ENCODE peak calls at places on chromosomes 7 and 10, in eight cellular contexts. L is choroid plexus epithelial cell, Z is fibroblast of the aortic adventitia, N is bronchial epithelial cell, A is A549, H is pancreas, K is fibroblast of lung, M is fibroblast of pulmonary artery. V is an unnamed sample.

GRCh38 chr10:26095781-26096180 is 120.8 kb upstream of the GAD2 start:
- DNase-seq in L (no peak), Z (no peak), N (no peak), A (no peak), H (no peak), K (no peak), M (no peak), V (no peak)

GRCh38 chr7:4479367-4480039 is 202.6 kb upstream of the FOXK1 start:
- DNase-seq in L (peak), Z (no peak), N (peak), A (peak), H (peak), K (peak), M (peak), V (peak)

GRCh38 chr7:134888141-134888740 is 98.1 kb upstream of the AGBL3 start:
- DNase-seq in L (no peak), Z (no peak), N (peak), A (no peak), H (no peak), K (no peak), M (no peak), V (no peak)

GRCh38 chr7:131627589-131628212 is 71.3 kb upstream of the PODXL start:
- DNase-seq in L (no peak), Z (no peak), N (no peak), A (no peak), H (no peak), K (peak), M (no peak), V (no peak)

GRCh38 chr10:11510714-11511113 is 100.7 kb downstream of the USP6NL start:
- DNase-seq in L (no peak), Z (no peak), N (no peak), A (no peak), H (no peak), K (no peak), M (no peak), V (no peak)

GRCh38 chr10:73887038-73888015 is 13.0 kb upstream of the CAMK2G start:
- DNase-seq in L (peak), Z (peak), N (peak), A (peak), H (peak), K (peak), M (peak), V (peak)

GRCh38 chr7:1854521-1855395 is 184.7 kb downstream of the ELFN1 start:
- DNase-seq in L (no peak), Z (no peak), N (no peak), A (no peak), H (no peak), K (no peak), M (no peak), V (no peak)

GRCh38 chr10:110373059-110373458 is 68.3 kb upstream of the SMNDC1 start:
- DNase-seq in L (no peak), Z (no peak), N (peak), A (no peak), H (no peak), K (no peak), M (no peak), V (peak)

GRCh38 chr10:89867964-89868363 is 166.6 kb downstream of the KIF20B start:
- DNase-seq in L (peak), Z (no peak), N (peak), A (no peak), H (no peak), K (peak), M (peak), V (peak)

GRCh38 chr10:13001041-13001886 is at the start of gene CCDC3:
- DNase-seq in L (no peak), Z (no peak), N (no peak), A (no peak), H (peak), K (no peak), M (no peak), V (no peak)

GRCh38 chr7:135799881-135800280 is 51.3 kb upstream of the FAM180A start:
- DNase-seq in L (no peak), Z (no peak), N (no peak), A (no peak), H (no peak), K (no peak), M (no peak), V (no peak)

GRCh38 chr10:24488631-24489030 is 235.1 kb downstream of the ARHGAP21 start:
- DNase-seq in L (no peak), Z (no peak), N (peak), A (no peak), H (peak), K (no peak), M (no peak), V (no peak)

GRCh38 chr10:88270871-88271713 is 312.0 kb downstream of the RNLS start:
- DNase-seq in L (peak), Z (peak), N (peak), A (no peak), H (no peak), K (no peak), M (peak), V (peak)

GRCh38 chr10:123043409-123043925 is 34.7 kb downstream of the ACADSB start:
- DNase-seq in L (peak), Z (peak), N (peak), A (peak), H (peak), K (peak), M (peak), V (peak)

GRCh38 chr7:22561356-22561755 is 61.4 kb upstream of the STEAP1B start:
- DNase-seq in L (peak), Z (peak), N (peak), A (peak), H (peak), K (peak), M (peak), V (peak)

GRCh38 chr10:34244787-34245484 is 570.2 kb downstream of the PARD3 start:
- DNase-seq in L (no peak), Z (no peak), N (no peak), A (no peak), H (no peak), K (no peak), M (no peak), V (no peak)

GRCh38 chr7:149635561-149636329 is 137.6 kb downstream of the ZNF467 start:
- DNase-seq in L (no peak), Z (no peak), N (peak), A (peak), H (no peak), K (no peak), M (no peak), V (peak)

GRCh38 chr10:62130948-62131347 is 137.7 kb downstream of the RTKN2 start:
- DNase-seq in L (peak), Z (peak), N (peak), A (no peak), H (no peak), K (peak), M (peak), V (peak)

GRCh38 chr7:2063562-2064360 is 169.0 kb downstream of the MAD1L1 start:
- DNase-seq in L (peak), Z (peak), N (peak), A (peak), H (no peak), K (peak), M (peak), V (peak)

GRCh38 chr7:99374121-99375064 is at the start of gene ARPC1B:
- DNase-seq in L (peak), Z (peak), N (peak), A (peak), H (peak), K (peak), M (peak), V (peak)

GRCh38 chr7:16753932-16754571 is 497 bp downstream of the TSPAN13 start:
- DNase-seq in L (no peak), Z (no peak), N (no peak), A (no peak), H (peak), K (peak), M (peak), V (no peak)

GRCh38 chr10:79378647-79379511 is 31.6 kb downstream of the PPIF start:
- DNase-seq in L (no peak), Z (no peak), N (no peak), A (no peak), H (no peak), K (no peak), M (no peak), V (no peak)

GRCh38 chr7:123285076-123285700 is 85.4 kb upstream of the SLC13A1 start:
- DNase-seq in L (no peak), Z (no peak), N (no peak), A (no peak), H (no peak), K (no peak), M (no peak), V (no peak)

GRCh38 chr7:45186261-45186813 is 28.7 kb downstream of the RAMP3 start:
- DNase-seq in L (no peak), Z (no peak), N (no peak), A (no peak), H (no peak), K (no peak), M (no peak), V (no peak)

GRCh38 chr10:124180044-124180745 is 86.8 kb upstream of the CHST15 start:
- DNase-seq in L (no peak), Z (no peak), N (no peak), A (no peak), H (no peak), K (no peak), M (no peak), V (no peak)

GRCh38 chr10:11553773-11554381 is 57.6 kb downstream of the USP6NL start:
- DNase-seq in L (no peak), Z (no peak), N (no peak), A (no peak), H (no peak), K (no peak), M (no peak), V (no peak)

GRCh38 chr10:92810934-92811532 is 37.3 kb upstream of the EXOC6 start:
- DNase-seq in L (no peak), Z (no peak), N (no peak), A (no peak), H (no peak), K (no peak), M (no peak), V (no peak)

GRCh38 chr10:12788277-12788676 is 213.2 kb downstream of the CCDC3 start:
- DNase-seq in L (no peak), Z (no peak), N (no peak), A (no peak), H (no peak), K (no peak), M (no peak), V (no peak)

GRCh38 chr7:13327669-13328068 is 640.2 kb downstream of the ARL4A start:
- DNase-seq in L (peak), Z (peak), N (no peak), A (no peak), H (no peak), K (peak), M (peak), V (peak)

GRCh38 chr7:148721390-148721789 is 22.7 kb downstream of the CUL1 start:
- DNase-seq in L (no peak), Z (no peak), N (no peak), A (no peak), H (no peak), K (no peak), M (no peak), V (no peak)

GRCh38 chr7:105212236-105212635 is 176.5 kb downstream of the SRPK2 start:
- DNase-seq in L (peak), Z (no peak), N (no peak), A (no peak), H (no peak), K (no peak), M (no peak), V (no peak)

GRCh38 chr10:71613303-71613777 is 106.2 kb downstream of the C10orf105 start:
- DNase-seq in L (no peak), Z (peak), N (peak), A (no peak), H (no peak), K (peak), M (peak), V (peak)
- H3K4me3 ChIP-seq in L (no peak), Z (no peak), N (no peak), A (no peak), H (no peak), K (no peak), M (no peak), V (no peak)

DNA sequence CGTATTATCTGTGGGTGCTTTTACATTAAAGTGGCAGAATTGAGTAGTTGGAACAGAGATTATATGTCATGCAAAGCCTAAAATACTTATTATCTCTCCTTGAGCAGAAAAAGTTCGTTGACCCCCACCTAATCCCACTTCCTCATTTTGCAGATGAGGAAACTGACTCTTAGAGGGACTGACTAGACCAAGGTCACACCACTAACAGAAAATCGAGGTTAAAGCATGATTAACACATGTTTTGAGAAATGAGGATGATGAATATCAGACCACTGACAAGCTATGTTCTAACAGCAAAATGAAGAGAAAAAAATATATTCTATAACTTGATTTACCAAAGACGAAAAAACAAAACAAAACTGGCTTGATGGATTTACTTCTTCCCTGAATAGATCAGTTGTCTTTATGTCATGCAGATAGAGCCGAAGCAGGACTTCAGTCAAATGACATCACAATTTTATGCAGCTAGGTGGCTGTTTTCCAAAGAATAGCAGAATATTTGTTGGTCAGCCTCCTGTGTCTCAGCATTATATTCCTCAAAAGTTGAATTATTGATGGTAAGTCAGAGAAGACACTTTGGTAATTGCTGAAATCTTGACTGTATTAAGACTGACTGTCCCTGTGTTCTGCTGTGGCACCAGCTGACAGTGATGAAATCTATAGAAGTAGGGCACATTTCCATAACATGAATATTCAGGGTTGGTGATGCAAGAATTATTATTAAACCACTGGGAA is 24.2 kb upstream of the SMIM30 start:
- DNase-seq in L (no peak), Z (no peak), N (no peak), A (no peak), H (no peak), K (no peak), M (no peak), V (no peak)
- H3K4me3 ChIP-seq in L (no peak), Z (no peak), N (no peak), A (no peak), H (no peak), K (no peak), M (no peak), V (no peak)

GRCh38 chr10:125734823-125735222 is 15.3 kb downstream of the EDRF1 start:
- DNase-seq in L (peak), Z (no peak), N (no peak), A (no peak), H (no peak), K (no peak), M (no peak), V (no peak)

GRCh38 chr10:125742465-125742864 is 23.0 kb downstream of the EDRF1 start:
- DNase-seq in L (peak), Z (peak), N (peak), A (peak), H (no peak), K (peak), M (peak), V (peak)

GRCh38 chr10:125734148-125734547 is 14.6 kb downstream of the EDRF1 start:
- DNase-seq in L (no peak), Z (no peak), N (no peak), A (no peak), H (no peak), K (no peak), M (no peak), V (no peak)

GRCh38 chr10:125739994-125740679 is 20.6 kb downstream of the EDRF1 start:
- DNase-seq in L (no peak), Z (no peak), N (no peak), A (no peak), H (no peak), K (no peak), M (no peak), V (no peak)
- H3K4me3 ChIP-seq in L (no peak), Z (no peak), N (no peak), A (no peak), H (no peak), K (no peak), M (no peak), V (no peak)

DNA sequence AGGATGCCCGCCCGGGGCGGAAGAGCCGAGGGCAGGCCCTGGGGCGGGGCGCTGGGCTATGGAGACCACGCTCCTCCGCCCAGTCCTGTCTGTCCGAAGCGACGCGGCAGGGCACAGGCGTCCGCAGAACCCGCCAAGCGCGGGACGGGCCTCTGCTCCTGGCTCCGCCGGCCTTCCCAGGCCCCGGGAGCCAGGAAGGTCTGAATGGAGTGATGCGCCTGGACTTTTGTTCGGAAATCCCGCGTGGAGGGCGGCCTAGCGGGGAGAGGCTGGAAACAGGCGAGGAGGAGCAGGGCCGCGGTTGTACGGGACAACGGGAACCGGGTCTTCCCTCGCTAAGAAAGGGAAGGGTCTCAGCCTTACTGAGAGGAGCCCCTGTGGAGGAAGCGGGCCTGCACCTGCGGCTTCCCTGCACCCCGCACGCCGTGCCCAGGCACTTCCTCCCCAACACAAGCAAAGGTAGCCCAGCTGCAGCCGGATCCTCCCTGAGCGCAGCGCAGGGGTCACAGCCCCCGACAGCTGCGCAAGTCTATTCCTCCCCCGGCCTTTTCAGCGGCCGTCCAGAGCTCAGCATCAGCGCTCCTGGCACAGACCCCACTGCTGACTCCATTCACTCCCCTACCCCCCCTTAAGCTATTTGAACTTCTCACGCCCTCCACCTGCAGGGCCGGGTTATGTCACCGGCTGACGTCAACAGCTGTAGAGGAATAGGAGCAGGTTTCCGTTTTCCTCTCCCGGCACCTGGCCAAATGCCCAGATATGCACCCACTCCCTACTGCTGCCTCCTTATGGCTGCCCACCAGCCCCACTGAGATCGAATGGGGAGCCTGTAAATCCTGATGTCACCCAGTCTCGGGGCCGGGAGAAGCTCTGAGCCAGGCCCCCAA is 143.2 kb upstream of the RET start:
- DNase-seq in L (peak), Z (peak), N (peak), A (no peak), H (peak), K (no peak), M (peak), V (peak)
- H3K4me3 ChIP-seq in L (no peak), Z (no peak), N (no peak), A (no peak), H (no peak), K (no peak), M (no peak), V (no peak)

GRCh38 chr7:75611557-75612178 is 119.5 kb downstream of the SPDYE5 start:
- DNase-seq in L (no peak), Z (no peak), N (no peak), A (no peak), H (peak), K (no peak), M (no peak), V (no peak)
- H3K4me3 ChIP-seq in L (no peak), Z (no peak), N (no peak), A (no peak), H (no peak), K (no peak), M (no peak), V (no peak)

DNA sequence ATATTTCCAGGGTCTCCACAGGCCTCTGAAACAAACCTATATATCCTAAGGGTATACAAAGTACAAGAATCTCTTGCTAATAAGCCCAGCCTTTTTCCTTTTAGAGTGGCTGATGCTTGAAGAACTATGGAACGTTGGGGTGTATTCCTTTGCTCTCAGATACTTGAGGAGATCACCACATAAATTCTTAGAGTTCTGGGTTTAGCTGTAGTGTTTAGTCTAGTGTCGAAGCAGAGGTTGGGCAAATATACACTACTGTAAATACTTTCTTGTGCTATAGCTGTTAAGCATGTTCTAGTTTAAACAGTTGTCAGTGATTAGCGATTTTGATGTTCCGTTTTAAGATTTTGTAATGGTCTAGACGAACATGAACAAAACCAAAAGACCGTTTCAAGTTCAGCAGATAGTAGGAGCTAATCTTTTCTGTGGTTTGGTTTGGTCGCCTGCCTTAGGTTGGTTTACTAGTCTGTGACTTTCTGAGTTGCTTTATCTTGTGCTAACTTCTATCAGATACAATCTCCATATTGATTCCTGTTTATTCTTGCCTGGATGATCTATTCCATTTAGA is 229.6 kb downstream of the NSUN6 start:
- DNase-seq in L (no peak), Z (no peak), N (no peak), A (no peak), H (no peak), K (no peak), M (no peak), V (no peak)
- H3K4me3 ChIP-seq in L (no peak), Z (no peak), N (no peak), A (no peak), H (no peak), K (no peak), M (no peak), V (no peak)

GRCh38 chr10:121510201-121510771 is 88.0 kb downstream of the FGFR2 start:
- DNase-seq in L (no peak), Z (no peak), N (no peak), A (no peak), H (no peak), K (no peak), M (no peak), V (no peak)
- H3K4me3 ChIP-seq in L (no peak), Z (no peak), N (no peak), A (no peak), H (no peak), K (no peak), M (no peak), V (no peak)

DNA sequence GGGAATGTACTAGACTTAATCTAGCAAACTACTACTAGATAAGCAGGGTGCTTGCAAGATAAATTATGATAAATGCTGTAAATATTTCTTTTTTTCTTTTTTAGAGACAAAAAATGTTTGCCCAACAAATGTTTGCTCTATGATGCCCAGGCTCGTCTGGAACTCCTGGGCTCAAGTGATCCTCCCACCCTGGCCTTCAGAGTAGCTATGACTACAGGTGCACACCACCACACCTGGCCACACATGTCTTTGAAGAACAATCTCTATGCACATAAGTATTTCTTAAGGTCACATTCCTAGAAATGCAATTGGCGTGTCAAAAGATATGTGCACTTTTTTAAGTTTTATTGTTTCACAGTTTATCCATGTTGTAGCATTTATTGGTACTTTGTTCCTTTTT is 179.6 kb upstream of the FRMD4A start:
- DNase-seq in L (no peak), Z (no peak), N (no peak), A (no peak), H (no peak), K (no peak), M (no peak), V (no peak)
- H3K4me3 ChIP-seq in L (no peak), Z (no peak), N (no peak), A (no peak), H (no peak), K (no peak), M (no peak), V (no peak)

GRCh38 chr10:120691623-120692022 is 159.5 kb upstream of the WDR11 start:
- DNase-seq in L (no peak), Z (no peak), N (no peak), A (no peak), H (no peak), K (no peak), M (no peak), V (no peak)
- H3K4me3 ChIP-seq in L (no peak), Z (peak), N (no peak), A (no peak), H (no peak), K (no peak), M (peak), V (no peak)